ENCODE peak calls at places on chromosomes 5 and 9, in four cellular contexts. C is GM12865, O is fibroblast of pulmonary artery, U is psoas muscle. Q is an unnamed sample.

GRCh38 chr5:111733571-111733970 is 23.4 kb downstream of the NREP start:
- DNase-seq in O (no peak), C (no peak), U (no peak), Q (no peak)

GRCh38 chr5:132665681-132666080 is 7.7 kb downstream of the IL13 start:
- DNase-seq in U (no peak), O (no peak), C (no peak), Q (no peak)

GRCh38 chr5:90982576-90982975 is 400.5 kb downstream of the ARRDC3 start:
- DNase-seq in U (no peak), C (no peak), O (peak; percentile 77), Q (no peak)

GRCh38 chr5:137453476-137454080 is 45.5 kb downstream of the SPOCK1 start:
- DNase-seq in O (peak; percentile 81), C (peak; percentile 48), U (no peak), Q (peak; percentile 65)

GRCh38 chr5:179488464-179488863 is 61.9 kb upstream of the RUFY1 start:
- DNase-seq in U (no peak), O (peak; percentile 25), C (no peak), Q (no peak)

GRCh38 chr5:138463335-138464017 is 1.8 kb upstream of the EGR1 start:
- DNase-seq in O (peak; percentile 27), C (peak; percentile 18), U (no peak), Q (no peak)

GRCh38 chr9:83927591-83927990 is 6.4 kb upstream of the KIF27 start:
- DNase-seq in C (no peak), U (no peak), O (no peak), Q (no peak)

GRCh38 chr5:3615217-3615616 is 19.6 kb downstream of the IRX1 start:
- DNase-seq in U (no peak), O (no peak), C (no peak), Q (no peak)

GRCh38 chr5:62000646-62001045 is 305.4 kb upstream of the KIF2A start:
- DNase-seq in C (no peak), O (no peak), U (no peak), Q (no peak)

GRCh38 chr9:8679405-8679951 is 879.9 kb upstream of the DMAC1 start:
- DNase-seq in O (no peak), U (no peak), C (no peak), Q (no peak)

DNA sequence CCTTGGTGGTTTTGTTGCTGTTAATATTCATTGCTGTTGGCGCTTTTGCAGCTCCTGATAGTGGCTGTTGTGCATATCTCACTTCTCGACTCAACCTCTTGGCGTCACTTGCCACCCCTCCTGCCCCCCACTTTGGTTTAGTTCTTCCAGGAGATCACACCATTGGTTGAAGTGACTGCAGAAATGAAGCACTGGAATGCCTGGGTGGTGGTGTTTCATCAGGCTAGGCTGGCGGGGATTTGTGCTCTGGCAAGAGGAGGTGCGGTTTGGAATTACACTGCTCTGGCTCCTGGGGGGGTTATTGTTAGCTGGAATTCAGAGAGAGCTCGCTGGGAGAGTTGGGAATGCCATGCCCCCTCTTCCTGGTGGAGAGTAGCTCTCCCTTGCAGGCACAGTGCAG is 11.5 kb downstream of the PRRC2B start:
- DNase-seq in U (peak; percentile 65), O (peak; percentile 63), C (no peak), Q (no peak)
- H3K4me3 ChIP-seq in U (peak overlapping the region; percentile 31), O (no peak overlapping the region), C (no peak overlapping the region), Q (no peak overlapping the region)

GRCh38 chr5:177610770-177611445 is 11.0 kb downstream of the B4GALT7 start:
- DNase-seq in C (no peak), O (no peak), U (no peak), Q (no peak)

GRCh38 chr5:177607452-177608192 is 7.7 kb downstream of the B4GALT7 start:
- DNase-seq in C (peak; percentile 56), U (peak; percentile 70), O (peak; percentile 84), Q (peak; percentile 67)

GRCh38 chr5:177610131-177610769 is 10.3 kb downstream of the B4GALT7 start:
- DNase-seq in C (no peak), U (no peak), O (no peak), Q (no peak)

GRCh38 chr5:177608243-177609075 is 8.5 kb downstream of the B4GALT7 start:
- DNase-seq in O (no peak), C (no peak), U (no peak), Q (no peak)

DNA sequence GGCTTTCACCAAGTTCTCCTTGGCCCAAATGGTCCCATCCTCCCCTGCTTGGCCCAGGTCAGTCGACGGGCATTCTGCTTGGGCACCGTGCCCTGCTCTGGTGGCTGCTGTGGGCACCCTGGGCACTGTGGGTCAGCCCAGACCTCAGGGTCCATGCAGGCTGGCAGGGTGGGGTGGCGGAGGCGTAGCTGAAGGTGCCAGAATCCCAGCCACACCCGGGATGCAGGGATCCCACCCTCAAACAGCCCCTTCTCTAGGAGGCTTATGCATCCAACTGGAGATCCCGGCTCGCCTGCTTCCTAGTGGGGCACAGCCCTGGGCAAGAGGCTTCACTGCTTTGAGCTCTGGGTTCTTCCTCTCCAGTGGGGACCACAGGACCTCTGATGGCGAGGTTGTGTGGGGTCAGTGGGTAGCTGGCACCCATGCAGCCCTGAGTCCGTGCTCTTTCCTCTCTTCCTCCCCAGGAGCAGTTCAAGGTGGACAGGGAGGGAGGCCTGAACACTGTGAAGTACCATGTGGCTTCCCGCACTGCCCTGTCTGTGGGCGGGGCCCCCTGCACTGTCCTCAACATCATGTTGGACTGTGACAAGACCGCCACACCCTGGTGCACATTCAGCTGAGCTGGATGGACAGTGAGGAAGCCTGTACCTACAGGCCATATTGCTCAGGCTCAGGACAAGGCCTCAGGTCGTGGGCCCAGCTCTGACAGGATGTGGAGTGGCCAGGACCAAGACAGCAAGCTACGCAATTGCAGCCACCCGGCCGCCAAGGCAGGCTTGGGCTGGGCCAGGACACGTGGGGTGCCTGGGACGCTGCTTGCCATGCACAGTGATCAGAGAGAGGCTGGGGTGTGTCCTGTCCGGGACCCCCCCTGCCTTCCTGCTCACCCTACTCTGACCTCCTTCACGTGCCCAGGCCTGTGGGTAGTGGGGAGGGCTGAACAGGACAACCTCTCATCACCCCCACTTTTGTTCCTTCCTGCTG is 9.4 kb downstream of the B4GALT7 start:
- DNase-seq in O (no peak), U (no peak), C (no peak), Q (no peak)
- H3K4me3 ChIP-seq in O (no peak overlapping the region), U (no peak overlapping the region), C (no peak overlapping the region), Q (no peak overlapping the region)

GRCh38 chr9:38227061-38227540 is 158.1 kb upstream of the SHB start:
- DNase-seq in O (peak; percentile 76), C (peak; percentile 89), U (no peak), Q (peak; percentile 94)
- H3K4me3 ChIP-seq in O (no peak overlapping the region), C (peak overlapping the region; percentile 31), U (no peak overlapping the region), Q (no peak overlapping the region)

DNA sequence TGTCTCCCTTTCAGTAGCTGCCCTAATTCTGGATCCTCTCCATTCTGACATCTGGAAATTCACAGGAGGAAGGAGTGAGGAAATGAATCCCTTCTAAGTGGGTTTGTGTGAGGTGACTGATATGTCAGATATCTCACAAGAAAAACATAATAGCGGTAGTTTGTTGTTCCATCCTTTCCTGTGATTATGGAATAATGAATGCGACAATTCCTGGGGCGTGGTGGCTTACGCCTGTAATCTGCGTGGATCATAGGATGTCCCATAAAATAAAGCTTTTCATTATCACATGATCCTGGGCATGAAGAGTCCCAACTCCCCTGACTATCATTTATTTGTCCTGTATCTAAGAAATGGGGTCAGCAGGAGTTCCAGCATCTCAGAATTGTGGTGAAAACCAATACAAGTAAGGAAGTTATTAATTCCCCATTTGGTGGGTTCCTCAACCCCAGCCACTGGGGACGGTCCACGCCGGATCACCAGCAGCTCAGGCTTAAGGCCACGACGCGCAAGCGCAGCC is 375 bp upstream of the C5orf24 start:
- DNase-seq in O (peak; percentile 13), C (no peak), U (no peak), Q (no peak)
- H3K4me3 ChIP-seq in O (peak overlapping the region; percentile 92), C (peak overlapping the region; percentile 78), U (peak overlapping the region; percentile 88), Q (peak overlapping the region; percentile 86)

GRCh38 chr5:32156635-32157034 is 17.5 kb downstream of the GOLPH3 start:
- DNase-seq in C (no peak), U (no peak), O (no peak), Q (no peak)
- H3K4me3 ChIP-seq in C (no peak overlapping the region), U (no peak overlapping the region), O (no peak overlapping the region), Q (no peak overlapping the region)

DNA sequence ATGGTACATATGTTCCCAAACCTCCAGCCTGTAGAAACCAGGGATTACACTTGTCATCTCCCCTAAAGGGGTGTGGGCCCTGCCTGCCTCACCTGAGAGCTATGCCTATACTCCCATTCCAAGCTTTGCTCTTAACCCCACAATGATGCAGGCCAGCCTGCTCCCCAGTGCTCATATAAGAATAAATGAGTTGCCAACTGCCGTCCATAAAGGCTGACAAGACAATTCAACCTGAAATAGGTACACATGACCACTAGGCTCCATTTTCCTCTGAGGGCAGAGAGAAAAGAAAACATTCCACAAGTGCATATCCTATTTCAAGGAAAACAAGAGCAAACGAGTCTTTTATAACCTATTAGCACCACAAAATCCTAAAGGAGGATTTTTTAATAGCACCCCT is 28.4 kb downstream of the SKP1 start:
- DNase-seq in C (no peak), O (no peak), U (no peak), Q (no peak)
- H3K4me3 ChIP-seq in C (no peak overlapping the region), O (no peak overlapping the region), U (no peak overlapping the region), Q (no peak overlapping the region)

DNA sequence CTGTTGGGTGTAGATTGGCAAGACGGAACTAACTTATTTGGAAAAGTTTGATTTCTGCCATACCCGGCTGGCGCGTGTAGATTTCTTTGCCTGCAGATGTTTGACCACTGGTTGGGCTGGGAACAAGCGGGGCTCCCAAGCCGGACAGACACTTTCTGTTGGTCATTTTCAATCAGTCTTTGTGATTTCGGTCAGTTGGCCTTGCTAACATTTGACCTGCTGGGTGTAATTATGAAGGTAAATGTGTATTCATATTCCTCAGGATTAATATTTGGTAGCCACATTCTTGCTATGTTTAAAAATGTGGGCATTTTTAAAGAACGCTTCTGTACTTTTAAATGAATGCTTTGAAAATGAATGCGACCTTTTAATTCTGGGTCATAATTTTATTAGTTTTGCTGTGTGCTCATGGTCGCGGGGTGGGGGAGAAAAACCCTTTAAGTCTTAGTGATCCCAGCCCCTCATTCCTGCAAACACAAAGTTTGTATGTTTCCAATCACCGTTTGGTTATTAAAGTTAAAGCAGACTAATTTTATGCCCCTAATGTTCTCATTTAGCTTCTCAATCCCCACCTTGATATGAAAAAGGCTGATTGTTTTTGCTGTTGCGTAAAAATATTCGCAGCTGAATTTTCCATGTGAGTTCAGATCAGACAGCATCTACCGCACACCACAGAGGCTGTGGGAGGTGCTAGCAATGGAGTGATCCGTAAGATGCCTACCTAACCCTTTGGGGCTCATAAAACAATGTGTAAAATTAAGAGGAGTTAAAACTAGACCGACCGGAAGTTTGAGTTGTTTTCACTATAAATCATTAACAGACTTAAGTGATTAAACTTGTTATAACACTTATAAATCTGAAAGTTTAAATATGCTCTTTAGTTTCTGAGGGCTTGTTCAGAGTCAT is 1.5 kb downstream of the RASGRF2 start:
- DNase-seq in O (no peak), C (no peak), U (no peak), Q (no peak)
- H3K4me3 ChIP-seq in O (peak overlapping the region; percentile 44), C (no peak overlapping the region), U (peak overlapping the region; percentile 66), Q (no peak overlapping the region)

DNA sequence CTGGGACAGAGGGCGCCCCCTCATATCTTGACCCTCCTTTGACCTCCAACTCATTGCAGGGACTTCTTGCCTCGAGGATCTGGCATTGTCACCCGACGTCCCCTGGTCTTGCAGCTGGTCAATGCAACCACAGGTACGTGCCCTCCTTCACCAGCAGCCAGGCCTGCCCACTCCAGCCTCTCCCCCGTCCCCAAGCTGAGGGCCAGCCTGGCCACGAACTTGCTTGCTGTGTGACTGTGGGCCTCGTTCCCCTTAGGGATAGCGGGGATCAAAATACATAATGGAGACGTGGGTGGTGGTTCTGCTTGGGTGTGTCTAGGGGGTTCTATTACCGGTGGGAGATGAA is 15.0 kb downstream of the DNM1 start:
- DNase-seq in C (no peak), O (no peak), U (no peak), Q (no peak)
- H3K4me3 ChIP-seq in C (peak overlapping the region; percentile 50), O (no peak overlapping the region), U (peak overlapping the region; percentile 65), Q (peak overlapping the region; percentile 43)

Q was measured in bronchial epithelial cell.